ENCODE peak calls at places on chromosomes 11 and 22, in eight cellular contexts. J is stomach; Y is heart right ventricle; D is fibroblast of lung; P is HAP-1; V is CD4-positive, CD25-positive, alpha-beta regulatory T cell; R is colonic mucosa; L is SK-N-SH. S is an unnamed sample.

GRCh38 chr22:24247011-24247507 is 2.2 kb upstream of the GGT5 start:
- DNase-seq in R (no peak), P (no peak), L (peak; percentile 23), V (no peak), J (no peak), D (peak; percentile 16), Y (peak; percentile 44), S (no peak)

GRCh38 chr11:100805509-100806199 is 118.6 kb downstream of the ARHGAP42 start:
- DNase-seq in Y (no peak), R (no peak), V (no peak), J (no peak), D (peak; percentile 31), P (no peak), L (no peak), S (no peak)

GRCh38 chr22:47090591-47091240 is 328.3 kb downstream of the TBC1D22A start:
- DNase-seq in V (peak; percentile 66), Y (no peak), D (peak; percentile 47), R (no peak), P (no peak), J (no peak), L (no peak), S (no peak)

GRCh38 chr11:132253469-132254264 is 883.3 kb downstream of the NTM start:
- DNase-seq in R (no peak), J (no peak), L (no peak), V (no peak), Y (no peak), D (no peak), P (no peak), S (no peak)

GRCh38 chr11:67260406-67260805 is 5.9 kb upstream of the GRK2 start:
- DNase-seq in D (no peak), Y (no peak), V (no peak), L (no peak), P (no peak), J (no peak), R (no peak), S (no peak)

GRCh38 chr11:82225930-82226329 is 507.7 kb downstream of the FAM181B start:
- DNase-seq in J (no peak), L (no peak), Y (no peak), P (no peak), V (no peak), R (no peak), D (no peak), S (no peak)

GRCh38 chr11:99020324-99021225 is at the start of gene CNTN5:
- DNase-seq in P (peak; percentile 35), J (no peak), D (peak; percentile 42), Y (peak; percentile 12), R (peak; percentile 20), L (peak; percentile 55), V (peak; percentile 1), S (no peak)

GRCh38 chr11:63277345-63277943 is 34.0 kb upstream of the SLC22A25 start:
- DNase-seq in D (no peak), J (no peak), L (no peak), R (no peak), P (no peak), V (peak; percentile 4), Y (no peak), S (no peak)

GRCh38 chr22:37626556-37627075 is 12.9 kb upstream of the SH3BP1 start:
- DNase-seq in V (no peak), J (no peak), Y (no peak), P (no peak), R (no peak), L (no peak), D (no peak), S (no peak)

GRCh38 chr11:45300715-45301114 is 14.6 kb upstream of the SYT13 start:
- DNase-seq in P (no peak), Y (no peak), R (no peak), J (no peak), V (no peak), D (no peak), L (no peak), S (no peak)

GRCh38 chr11:94604496-94604895 is 37.3 kb downstream of the PIWIL4 start:
- DNase-seq in V (no peak), Y (no peak), P (no peak), L (no peak), R (no peak), D (no peak), J (no peak), S (peak; percentile 16)

GRCh38 chr11:105937331-105937730 is 84.7 kb downstream of the MSANTD4 start:
- DNase-seq in P (no peak), R (no peak), L (no peak), J (no peak), Y (no peak), D (peak; percentile 29), V (no peak), S (peak; percentile 49)

GRCh38 chr22:39361495-39361894 is 11.7 kb downstream of the SYNGR1 start:
- DNase-seq in J (no peak), P (no peak), R (no peak), D (no peak), L (no peak), V (no peak), Y (no peak), S (no peak)

GRCh38 chr11:120025606-120026335 is 112.1 kb downstream of the TRIM29 start:
- DNase-seq in J (no peak), L (no peak), Y (no peak), P (no peak), V (no peak), R (peak; percentile 9), D (no peak), S (no peak)

DNA sequence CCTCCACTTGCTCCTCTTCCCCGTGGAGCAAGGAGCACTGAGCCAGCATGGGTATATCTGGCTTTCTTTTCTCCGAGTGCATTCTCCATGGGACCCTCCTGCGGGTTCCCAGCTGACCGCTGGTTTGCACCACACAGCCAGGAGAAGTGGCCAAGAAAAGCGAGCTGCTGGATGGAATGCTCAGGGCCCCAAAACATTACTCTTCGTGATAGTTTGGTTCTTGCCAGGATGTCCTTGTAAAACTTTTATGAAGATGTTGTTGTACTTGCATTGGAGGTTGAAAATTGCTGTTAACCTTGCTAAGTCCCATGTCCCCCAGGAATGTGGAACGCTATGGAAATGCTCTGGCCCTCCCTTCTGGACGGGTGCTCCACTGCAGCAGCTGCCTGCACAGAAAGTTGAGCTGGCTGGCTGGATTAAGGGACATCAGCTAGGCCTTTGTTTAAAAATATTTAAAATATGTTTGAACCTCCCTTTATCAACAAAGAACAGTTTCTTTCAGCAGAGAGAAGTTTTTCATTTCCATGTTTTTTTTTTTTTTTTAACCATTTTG is 68.7 kb downstream of the ZNRF3 start:
- DNase-seq in V (no peak), P (peak; percentile 88), Y (no peak), J (no peak), L (no peak), R (no peak), D (peak; percentile 46), S (no peak)
- H3K4me1 ChIP-seq in V (peaks cover 15% of the 10 kb centered on the region), P (peaks cover 55% of the 10 kb centered on the region), Y (peaks cover 17% of the 10 kb centered on the region), J (peaks cover 12% of the 10 kb centered on the region), L (peaks cover 16% of the 10 kb centered on the region), R (no peaks in the 10 kb centered on the region), D (peaks cover 3% of the 10 kb centered on the region), S (no peaks in the 10 kb centered on the region)

GRCh38 chr22:27381960-27382742 is 419.4 kb downstream of the MN1 start:
- DNase-seq in J (no peak), P (no peak), R (no peak), V (no peak), L (no peak), D (no peak), Y (no peak), S (no peak)

GRCh38 chr22:27383896-27384295 is 417.7 kb downstream of the MN1 start:
- DNase-seq in D (no peak), J (no peak), Y (no peak), L (no peak), V (no peak), R (no peak), P (no peak), S (no peak)

GRCh38 chr22:27382947-27383346 is 418.6 kb downstream of the MN1 start:
- DNase-seq in D (no peak), P (no peak), L (no peak), V (no peak), R (no peak), Y (no peak), J (no peak), S (no peak)

GRCh38 chr22:27380826-27381225 is 420.7 kb downstream of the MN1 start:
- DNase-seq in J (no peak), L (peak; percentile 69), D (no peak), P (peak; percentile 24), R (no peak), V (no peak), Y (no peak), S (no peak)

DNA sequence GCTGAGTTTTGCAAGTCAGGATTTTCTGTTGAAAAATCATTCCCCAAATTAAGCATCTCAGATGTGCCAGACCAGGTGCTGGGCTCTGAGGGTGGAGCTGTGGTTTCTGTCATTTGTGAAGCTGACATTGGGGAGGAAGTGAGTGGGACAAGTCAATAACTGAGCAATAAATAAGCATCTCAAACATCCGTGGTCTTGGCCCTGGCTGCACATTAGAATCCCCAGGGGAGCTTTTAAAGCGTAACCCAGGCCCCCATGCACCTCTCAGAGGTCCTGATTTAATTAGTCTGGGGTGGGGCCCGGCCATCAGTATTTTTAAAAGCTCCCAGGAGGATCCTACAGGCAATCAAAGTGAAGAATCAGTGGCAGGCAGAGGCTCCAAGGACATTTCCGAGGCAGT is 420.0 kb downstream of the MN1 start:
- DNase-seq in Y (no peak), P (peak; percentile 43), D (no peak), L (no peak), R (no peak), V (no peak), J (no peak), S (no peak)
- H3K4me1 ChIP-seq in Y (no peaks in the 10 kb centered on the region), P (peaks cover 6% of the 10 kb centered on the region), D (no peaks in the 10 kb centered on the region), L (peaks cover 9% of the 10 kb centered on the region), R (no peaks in the 10 kb centered on the region), V (no peaks in the 10 kb centered on the region), J (no peaks in the 10 kb centered on the region), S (peaks cover 2% of the 10 kb centered on the region)

GRCh38 chr11:75527938-75528845 is 2.5 kb upstream of the GDPD5 start:
- DNase-seq in L (no peak), P (no peak), D (no peak), R (no peak), J (no peak), Y (no peak), V (no peak), S (no peak)
- H3K4me1 ChIP-seq in L (no peaks in the 10 kb centered on the region), P (peaks cover 7% of the 10 kb centered on the region), D (no peaks in the 10 kb centered on the region), R (peaks cover 2% of the 10 kb centered on the region), J (peaks cover 17% of the 10 kb centered on the region), Y (peaks cover 32% of the 10 kb centered on the region), V (peaks cover 36% of the 10 kb centered on the region), S (no peaks in the 10 kb centered on the region)

GRCh38 chr22:20248461-20248959 is 19.6 kb downstream of the RTN4R start:
- DNase-seq in J (no peak), L (peak; percentile 65), D (no peak), R (no peak), P (no peak), V (no peak), Y (no peak), S (no peak)

GRCh38 chr22:20246368-20247009 is 21.6 kb downstream of the RTN4R start:
- DNase-seq in Y (no peak), D (no peak), R (no peak), J (no peak), L (no peak), V (no peak), P (no peak), S (no peak)

GRCh38 chr22:20247010-20247505 is 21.1 kb downstream of the RTN4R start:
- DNase-seq in J (no peak), V (no peak), P (no peak), L (no peak), Y (no peak), D (no peak), R (no peak), S (no peak)

GRCh38 chr22:20245577-20246367 is 22.3 kb downstream of the RTN4R start:
- DNase-seq in D (no peak), R (no peak), P (no peak), J (no peak), V (no peak), Y (no peak), L (no peak), S (no peak)

GRCh38 chr22:20247608-20248171 is 20.4 kb downstream of the RTN4R start:
- DNase-seq in Y (no peak), L (no peak), J (no peak), V (no peak), R (no peak), P (no peak), D (no peak), S (no peak)
- H3K4me1 ChIP-seq in Y (peaks cover 53% of the 10 kb centered on the region), L (no peaks in the 10 kb centered on the region), J (peaks cover 31% of the 10 kb centered on the region), V (peaks cover 36% of the 10 kb centered on the region), R (no peaks in the 10 kb centered on the region), P (no peaks in the 10 kb centered on the region), D (peaks cover 14% of the 10 kb centered on the region), S (peaks cover 9% of the 10 kb centered on the region)

S was measured in foreskin keratinocyte.